ENCODE peak calls at places on chromosome 5, in seven cellular contexts. O is breast epithelium; F is substantia nigra; M is amygdala; I is stimulated activated CD4-positive, alpha-beta T cell treated with anti-CD3 and anti-CD28 coated beads, TNF-alpha, amount 100 ng/mL, for 24 hours; Z is amniotic epithelial cell; K is T-helper 9 cell. B is an unnamed sample.

GRCh38 chr5:176360894-176361436 is 599 bp downstream of the KIAA1191 start:
- DNase-seq in O (no peak), F (no peak), M (no peak), I (no peak), Z (no peak), K (no peak), B (no peak)

GRCh38 chr5:111425205-111425604 is 87.1 kb downstream of the STARD4 start:
- DNase-seq in O (no peak), F (no peak), M (no peak), I (no peak), Z (no peak), K (no peak), B (no peak)

GRCh38 chr5:132883261-132883834 is 9.9 kb downstream of the LEAP2 start:
- DNase-seq in O (no peak), F (peak), M (peak), I (no peak), Z (peak), K (no peak), B (peak)

GRCh38 chr5:144328505-144328904 is 157.8 kb downstream of the KCTD16 start:
- DNase-seq in O (no peak), F (no peak), M (no peak), I (no peak), Z (peak), K (no peak), B (no peak)

GRCh38 chr5:159051431-159052281 is 48.1 kb downstream of the EBF1 start:
- DNase-seq in O (no peak), F (peak), M (no peak), I (no peak), Z (no peak), K (no peak), B (no peak)

GRCh38 chr5:167763772-167764171 is 527.7 kb upstream of the WWC1 start:
- DNase-seq in O (no peak), F (no peak), M (no peak), I (no peak), Z (peak), K (no peak), B (peak)

GRCh38 chr5:31270396-31270795 is 76.9 kb downstream of the CDH6 start:
- DNase-seq in O (no peak), F (no peak), M (no peak), I (no peak), Z (no peak), K (no peak), B (no peak)

GRCh38 chr5:149671544-149671943 is 58.6 kb upstream of the PPARGC1B start:
- DNase-seq in O (no peak), F (no peak), M (no peak), I (no peak), Z (no peak), K (no peak), B (no peak)

GRCh38 chr5:122665087-122665486 is 109.8 kb upstream of the SNX2 start:
- DNase-seq in O (no peak), F (no peak), M (no peak), I (no peak), Z (peak), K (no peak), B (peak)

GRCh38 chr5:61704289-61704688 is 372.2 kb downstream of the ZSWIM6 start:
- DNase-seq in O (no peak), F (no peak), M (no peak), I (no peak), Z (no peak), K (no peak), B (no peak)

GRCh38 chr5:103120607-103121200 is 603 bp downstream of the PPIP5K2 start:
- DNase-seq in O (no peak), F (no peak), M (no peak), I (no peak), Z (peak), K (no peak), B (no peak)

GRCh38 chr5:139182528-139183296 is 15.5 kb downstream of the SIL1 start:
- DNase-seq in O (no peak), F (no peak), M (no peak), I (no peak), Z (no peak), K (no peak), B (no peak)

GRCh38 chr5:146878471-146879172 is at the start of gene PPP2R2B:
- DNase-seq in O (no peak), F (peak), M (peak), I (peak), Z (peak), K (peak), B (peak)

GRCh38 chr5:41519801-41520200 is 9.4 kb upstream of the PLCXD3 start:
- DNase-seq in O (no peak), F (no peak), M (no peak), I (no peak), Z (no peak), K (no peak), B (no peak)

GRCh38 chr5:105767265-105767664 is 1903.5 kb downstream of the EFNA5 start:
- DNase-seq in O (no peak), F (no peak), M (no peak), I (no peak), Z (no peak), K (no peak), B (no peak)